ENCODE peak calls at places on chromosome 1, in eight cellular contexts. Q is heart right ventricle; C is EL; Z is memory B cell; I is Calu3; H is A172; E is fibroblast of pulmonary artery; P is activated naive CD4-positive, alpha-beta T cell treated with anti-CD3 and anti-CD28 coated beads, Interleukin-2, amount 10 ng/mL, durations not matched to agents 7 days and 5 days. U is an unnamed sample.

GRCh38 chr1:69055223-69055622 is 512.5 kb upstream of the LRRC7 start:
- DNase-seq in Q (no peak), C (no peak), Z (no peak), I (no peak), H (no peak), E (peak; percentile 3), P (no peak), U (no peak)

GRCh38 chr1:202794049-202794725 is 14.0 kb downstream of the KDM5B start:
- DNase-seq in Q (no peak), C (peak; percentile 27), Z (no peak), I (no peak), H (no peak), E (no peak), P (no peak), U (no peak)

GRCh38 chr1:228291906-228292608 is 84.2 kb downstream of the OBSCN start:
- DNase-seq in Q (no peak), C (no peak), Z (no peak), I (no peak), H (no peak), E (no peak), P (no peak), U (no peak)

GRCh38 chr1:226665505-226666163 is 73.4 kb downstream of the ITPKB start:
- DNase-seq in Q (no peak), C (no peak), Z (no peak), I (no peak), H (no peak), E (no peak), P (no peak), U (no peak)

GRCh38 chr1:206489980-206490534 is 17.3 kb upstream of the RASSF5 start:
- DNase-seq in Q (peak; percentile 74), C (peak; percentile 67), Z (peak; percentile 78), I (peak; percentile 84), H (peak; percentile 72), E (peak; percentile 81), P (peak; percentile 76), U (peak; percentile 48)

GRCh38 chr1:1033009-1033587 is 13.2 kb downstream of the AGRN start:
- DNase-seq in Q (peak; percentile 70), C (peak; percentile 42), Z (peak; percentile 97), I (no peak), H (no peak), E (peak; percentile 72), P (peak; percentile 92), U (peak; percentile 89)

GRCh38 chr1:83741348-83741747 is 257.6 kb downstream of the TTLL7 start:
- DNase-seq in Q (no peak), C (no peak), Z (no peak), I (no peak), H (no peak), E (no peak), P (no peak), U (no peak)

GRCh38 chr1:167145965-167146364 is 52.1 kb downstream of the STYXL2 start:
- DNase-seq in Q (no peak), C (no peak), Z (no peak), I (no peak), H (no peak), E (no peak), P (no peak), U (no peak)

GRCh38 chr1:65564493-65564892 is 144.0 kb downstream of the LEPR start:
- DNase-seq in Q (no peak), C (no peak), Z (no peak), I (no peak), H (no peak), E (no peak), P (no peak), U (peak; percentile 21)